ENCODE peak calls at places on chromosomes 3 and 15, in nine cellular contexts. One of them, this sample, is unnamed.
A peak's percentile ranks its signal among the peaks of the same experiment; 100 is the strongest.

GRCh38 chr3:72763751-72764440 is 84.3 kb downstream of the SHQ1 start:
- DNase-seq in tibial nerve: no peak
- DNase-seq in OCI-LY7: no peak
- DNase-seq in HCT116: no peak
- DNase-seq in upper lobe of right lung: peak; percentile 67
- DNase-seq in uterus: no peak
- DNase-seq in left lung: no peak
- DNase-seq in tibial artery: no peak
- DNase-seq in spleen: no peak
- DNase-seq in this sample: no peak

GRCh38 chr3:26630669-26631384 is 8.3 kb downstream of the LRRC3B start:
- DNase-seq in tibial nerve: no peak
- DNase-seq in OCI-LY7: no peak
- DNase-seq in HCT116: no peak
- DNase-seq in upper lobe of right lung: no peak
- DNase-seq in uterus: no peak
- DNase-seq in left lung: no peak
- DNase-seq in tibial artery: no peak
- DNase-seq in spleen: no peak
- DNase-seq in this sample: no peak

GRCh38 chr3:160564949-160565441 is 376 bp downstream of the KPNA4 start:
- DNase-seq in tibial nerve: no peak
- DNase-seq in OCI-LY7: peak; percentile 74
- DNase-seq in HCT116: peak; percentile 22
- DNase-seq in upper lobe of right lung: peak; percentile 89
- DNase-seq in uterus: no peak
- DNase-seq in left lung: peak; percentile 93
- DNase-seq in tibial artery: peak; percentile 73
- DNase-seq in spleen: peak; percentile 95
- DNase-seq in this sample: peak; percentile 67

GRCh38 chr3:45024601-45025262 is 1.4 kb upstream of the CLEC3B start:
- DNase-seq in tibial nerve: no peak
- DNase-seq in OCI-LY7: no peak
- DNase-seq in HCT116: no peak
- DNase-seq in upper lobe of right lung: no peak
- DNase-seq in uterus: no peak
- DNase-seq in left lung: no peak
- DNase-seq in tibial artery: no peak
- DNase-seq in spleen: no peak
- DNase-seq in this sample: no peak

GRCh38 chr3:149471991-149472390 is 2.5 kb upstream of the TM4SF4 start:
- DNase-seq in tibial nerve: no peak
- DNase-seq in OCI-LY7: no peak
- DNase-seq in HCT116: no peak
- DNase-seq in upper lobe of right lung: no peak
- DNase-seq in uterus: no peak
- DNase-seq in left lung: no peak
- DNase-seq in tibial artery: no peak
- DNase-seq in spleen: no peak
- DNase-seq in this sample: no peak

GRCh38 chr3:36969540-36970432 is 23.1 kb downstream of the EPM2AIP1 start:
- DNase-seq in tibial nerve: no peak
- DNase-seq in OCI-LY7: peak; percentile 79
- DNase-seq in HCT116: no peak
- DNase-seq in upper lobe of right lung: no peak
- DNase-seq in uterus: no peak
- DNase-seq in left lung: no peak
- DNase-seq in tibial artery: no peak
- DNase-seq in spleen: no peak
- DNase-seq in this sample: peak; percentile 81

GRCh38 chr3:141656771-141657170 is 81.3 kb upstream of the RNF7 start:
- DNase-seq in tibial nerve: no peak
- DNase-seq in OCI-LY7: no peak
- DNase-seq in HCT116: no peak
- DNase-seq in upper lobe of right lung: no peak
- DNase-seq in uterus: no peak
- DNase-seq in left lung: no peak
- DNase-seq in tibial artery: no peak
- DNase-seq in spleen: no peak
- DNase-seq in this sample: no peak

GRCh38 chr15:85607842-85608241 is 186.9 kb downstream of the KLHL25 start:
- DNase-seq in tibial nerve: no peak
- DNase-seq in OCI-LY7: no peak
- DNase-seq in HCT116: peak; percentile 24
- DNase-seq in upper lobe of right lung: no peak
- DNase-seq in uterus: peak; percentile 61
- DNase-seq in left lung: no peak
- DNase-seq in tibial artery: no peak
- DNase-seq in spleen: no peak
- DNase-seq in this sample: no peak

GRCh38 chr3:87358066-87358465 is 81.7 kb upstream of the POU1F1 start:
- DNase-seq in tibial nerve: no peak
- DNase-seq in OCI-LY7: no peak
- DNase-seq in HCT116: no peak
- DNase-seq in upper lobe of right lung: no peak
- DNase-seq in uterus: no peak
- DNase-seq in left lung: no peak
- DNase-seq in tibial artery: no peak
- DNase-seq in spleen: no peak
- DNase-seq in this sample: no peak

GRCh38 chr3:72129384-72130094 is 344.6 kb upstream of the PROK2 start:
- DNase-seq in tibial nerve: no peak
- DNase-seq in OCI-LY7: no peak
- DNase-seq in HCT116: no peak
- DNase-seq in upper lobe of right lung: no peak
- DNase-seq in uterus: no peak
- DNase-seq in left lung: no peak
- DNase-seq in tibial artery: no peak
- DNase-seq in spleen: no peak
- DNase-seq in this sample: no peak

GRCh38 chr15:34116620-34117019 is 14.7 kb downstream of the PGBD4 start:
- DNase-seq in tibial nerve: no peak
- DNase-seq in OCI-LY7: no peak
- DNase-seq in HCT116: no peak
- DNase-seq in upper lobe of right lung: no peak
- DNase-seq in uterus: no peak
- DNase-seq in left lung: no peak
- DNase-seq in tibial artery: no peak
- DNase-seq in spleen: no peak
- DNase-seq in this sample: no peak

GRCh38 chr15:87681054-87681453 is 575.5 kb downstream of the NTRK3 start:
- DNase-seq in tibial nerve: no peak
- DNase-seq in OCI-LY7: peak; percentile 20
- DNase-seq in HCT116: no peak
- DNase-seq in upper lobe of right lung: no peak
- DNase-seq in uterus: no peak
- DNase-seq in left lung: no peak
- DNase-seq in tibial artery: no peak
- DNase-seq in spleen: no peak
- DNase-seq in this sample: peak; percentile 9

GRCh38 chr15:27017168-27017809 is 46.3 kb downstream of the GABRG3 start:
- DNase-seq in tibial nerve: peak; percentile 30
- DNase-seq in OCI-LY7: peak; percentile 62
- DNase-seq in HCT116: no peak
- DNase-seq in upper lobe of right lung: no peak
- DNase-seq in uterus: no peak
- DNase-seq in left lung: no peak
- DNase-seq in tibial artery: no peak
- DNase-seq in spleen: no peak
- DNase-seq in this sample: peak; percentile 59

GRCh38 chr3:63193647-63194046 is 84.5 kb upstream of the SYNPR start:
- DNase-seq in tibial nerve: no peak
- DNase-seq in OCI-LY7: peak; percentile 61
- DNase-seq in HCT116: peak; percentile 3
- DNase-seq in upper lobe of right lung: no peak
- DNase-seq in uterus: no peak
- DNase-seq in left lung: no peak
- DNase-seq in tibial artery: no peak
- DNase-seq in spleen: no peak
- DNase-seq in this sample: no peak

GRCh38 chr15:70490148-70490837 is 273.1 kb downstream of the UACA start:
- DNase-seq in tibial nerve: no peak
- DNase-seq in OCI-LY7: no peak
- DNase-seq in HCT116: no peak
- DNase-seq in upper lobe of right lung: no peak
- DNase-seq in uterus: no peak
- DNase-seq in left lung: no peak
- DNase-seq in tibial artery: no peak
- DNase-seq in spleen: no peak
- DNase-seq in this sample: no peak
- H3K4me1 ChIP-seq in tibial nerve: peaks cover 26% of the 10 kb centered on the region
- H3K4me1 ChIP-seq in OCI-LY7: peaks cover 55% of the 10 kb centered on the region
- H3K4me1 ChIP-seq in HCT116: peaks cover 36% of the 10 kb centered on the region
- H3K4me1 ChIP-seq in upper lobe of right lung: peaks cover 32% of the 10 kb centered on the region
- H3K4me1 ChIP-seq in uterus: no peaks in the 10 kb centered on the region
- H3K4me1 ChIP-seq in left lung: peaks cover 82% of the 10 kb centered on the region
- H3K4me1 ChIP-seq in tibial artery: no peaks in the 10 kb centered on the region
- H3K4me1 ChIP-seq in spleen: peaks cover 78% of the 10 kb centered on the region
- H3K4me1 ChIP-seq in this sample: peaks cover 37% of the 10 kb centered on the region

GRCh38 chr3:111738238-111738637 is 120.8 kb upstream of the PHLDB2 start:
- DNase-seq in tibial nerve: no peak
- DNase-seq in OCI-LY7: no peak
- DNase-seq in HCT116: no peak
- DNase-seq in upper lobe of right lung: no peak
- DNase-seq in uterus: no peak
- DNase-seq in left lung: no peak
- DNase-seq in tibial artery: no peak
- DNase-seq in spleen: no peak
- DNase-seq in this sample: no peak
- H3K4me1 ChIP-seq in tibial nerve: peaks cover 29% of the 10 kb centered on the region
- H3K4me1 ChIP-seq in OCI-LY7: no peaks in the 10 kb centered on the region
- H3K4me1 ChIP-seq in HCT116: peaks cover 59% of the 10 kb centered on the region
- H3K4me1 ChIP-seq in upper lobe of right lung: no peaks in the 10 kb centered on the region
- H3K4me1 ChIP-seq in uterus: no peaks in the 10 kb centered on the region
- H3K4me1 ChIP-seq in left lung: no peaks in the 10 kb centered on the region
- H3K4me1 ChIP-seq in tibial artery: peaks cover 25% of the 10 kb centered on the region
- H3K4me1 ChIP-seq in spleen: no peaks in the 10 kb centered on the region
- H3K4me1 ChIP-seq in this sample: no peaks in the 10 kb centered on the region

GRCh38 chr3:62153231-62153630 is 220.1 kb downstream of the FEZF2 start:
- DNase-seq in tibial nerve: no peak
- DNase-seq in OCI-LY7: no peak
- DNase-seq in HCT116: no peak
- DNase-seq in upper lobe of right lung: no peak
- DNase-seq in uterus: no peak
- DNase-seq in left lung: no peak
- DNase-seq in tibial artery: no peak
- DNase-seq in spleen: no peak
- DNase-seq in this sample: no peak
- H3K4me1 ChIP-seq in tibial nerve: no peaks in the 10 kb centered on the region
- H3K4me1 ChIP-seq in OCI-LY7: no peaks in the 10 kb centered on the region
- H3K4me1 ChIP-seq in HCT116: no peaks in the 10 kb centered on the region
- H3K4me1 ChIP-seq in upper lobe of right lung: peaks cover 3% of the 10 kb centered on the region
- H3K4me1 ChIP-seq in uterus: no peaks in the 10 kb centered on the region
- H3K4me1 ChIP-seq in left lung: no peaks in the 10 kb centered on the region
- H3K4me1 ChIP-seq in tibial artery: peaks cover 30% of the 10 kb centered on the region
- H3K4me1 ChIP-seq in spleen: no peaks in the 10 kb centered on the region
- H3K4me1 ChIP-seq in this sample: no peaks in the 10 kb centered on the region

GRCh38 chr3:19940643-19941042 is 6.3 kb upstream of the RAB5A start:
- DNase-seq in tibial nerve: no peak
- DNase-seq in OCI-LY7: no peak
- DNase-seq in HCT116: no peak
- DNase-seq in upper lobe of right lung: no peak
- DNase-seq in uterus: no peak
- DNase-seq in left lung: no peak
- DNase-seq in tibial artery: no peak
- DNase-seq in spleen: no peak
- DNase-seq in this sample: no peak
- H3K4me1 ChIP-seq in tibial nerve: no peaks in the 10 kb centered on the region
- H3K4me1 ChIP-seq in OCI-LY7: no peaks in the 10 kb centered on the region
- H3K4me1 ChIP-seq in HCT116: no peaks in the 10 kb centered on the region
- H3K4me1 ChIP-seq in upper lobe of right lung: peaks cover 1% of the 10 kb centered on the region
- H3K4me1 ChIP-seq in uterus: no peaks in the 10 kb centered on the region
- H3K4me1 ChIP-seq in left lung: no peaks in the 10 kb centered on the region
- H3K4me1 ChIP-seq in tibial artery: no peaks in the 10 kb centered on the region
- H3K4me1 ChIP-seq in spleen: peaks cover 2% of the 10 kb centered on the region
- H3K4me1 ChIP-seq in this sample: peaks cover 4% of the 10 kb centered on the region

DNA sequence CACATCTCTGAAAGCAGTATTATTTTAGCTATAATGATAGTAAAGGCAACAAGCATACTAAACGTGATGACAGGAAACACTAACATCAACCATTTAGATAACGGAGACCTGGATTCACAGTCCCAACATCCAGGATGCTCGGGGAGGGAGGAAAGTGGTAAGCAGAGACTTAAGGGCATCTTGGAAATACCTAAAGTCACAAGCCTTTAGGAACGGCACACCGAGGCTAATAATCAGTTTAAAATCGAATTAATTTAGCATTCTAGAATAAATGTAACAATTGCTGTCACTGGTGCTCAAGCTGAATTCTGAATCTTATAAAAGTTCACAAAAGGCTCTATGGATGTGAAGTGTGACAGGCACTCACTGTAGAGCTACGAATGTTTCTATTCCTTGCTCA is 1.3 kb downstream of the CD47 start:
- DNase-seq in tibial nerve: no peak
- DNase-seq in OCI-LY7: peak; percentile 14
- DNase-seq in HCT116: no peak
- DNase-seq in upper lobe of right lung: no peak
- DNase-seq in uterus: no peak
- DNase-seq in left lung: no peak
- DNase-seq in tibial artery: no peak
- DNase-seq in spleen: no peak
- DNase-seq in this sample: peak; percentile 10
- H3K4me1 ChIP-seq in tibial nerve: no peaks in the 10 kb centered on the region
- H3K4me1 ChIP-seq in OCI-LY7: peaks cover 46% of the 10 kb centered on the region
- H3K4me1 ChIP-seq in HCT116: no peaks in the 10 kb centered on the region
- H3K4me1 ChIP-seq in upper lobe of right lung: peaks cover 25% of the 10 kb centered on the region
- H3K4me1 ChIP-seq in uterus: no peaks in the 10 kb centered on the region
- H3K4me1 ChIP-seq in left lung: peaks cover 59% of the 10 kb centered on the region
- H3K4me1 ChIP-seq in tibial artery: no peaks in the 10 kb centered on the region
- H3K4me1 ChIP-seq in spleen: peaks cover 63% of the 10 kb centered on the region
- H3K4me1 ChIP-seq in this sample: peaks cover 64% of the 10 kb centered on the region

DNA sequence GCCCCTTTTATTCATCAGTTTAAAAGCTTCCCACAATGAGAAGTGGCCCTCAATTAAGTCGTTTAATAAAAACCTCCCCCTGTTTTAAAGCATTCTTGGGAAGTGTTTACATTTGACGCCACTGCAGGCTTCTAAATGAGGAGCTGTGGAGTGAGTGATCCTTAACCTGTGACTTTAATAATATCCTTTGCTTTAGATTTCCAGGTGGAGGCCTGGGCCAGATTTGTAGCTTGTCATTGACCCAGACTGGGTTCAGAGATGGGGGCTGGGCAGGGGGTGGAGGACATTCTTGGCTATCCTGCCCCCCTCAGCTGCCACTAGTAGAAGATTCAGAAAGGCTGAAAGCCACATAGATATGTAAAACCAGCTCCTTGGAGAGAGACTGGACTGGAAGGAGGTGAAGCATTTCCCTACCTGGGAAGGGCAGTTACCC is 11.4 kb downstream of the CGNL1 start:
- DNase-seq in tibial nerve: no peak
- DNase-seq in OCI-LY7: no peak
- DNase-seq in HCT116: no peak
- DNase-seq in upper lobe of right lung: no peak
- DNase-seq in uterus: no peak
- DNase-seq in left lung: no peak
- DNase-seq in tibial artery: no peak
- DNase-seq in spleen: no peak
- DNase-seq in this sample: no peak
- H3K4me1 ChIP-seq in tibial nerve: no peaks in the 10 kb centered on the region
- H3K4me1 ChIP-seq in OCI-LY7: no peaks in the 10 kb centered on the region
- H3K4me1 ChIP-seq in HCT116: no peaks in the 10 kb centered on the region
- H3K4me1 ChIP-seq in upper lobe of right lung: peaks cover 6% of the 10 kb centered on the region
- H3K4me1 ChIP-seq in uterus: peaks cover 9% of the 10 kb centered on the region
- H3K4me1 ChIP-seq in left lung: peaks cover 21% of the 10 kb centered on the region
- H3K4me1 ChIP-seq in tibial artery: no peaks in the 10 kb centered on the region
- H3K4me1 ChIP-seq in spleen: no peaks in the 10 kb centered on the region
- H3K4me1 ChIP-seq in this sample: no peaks in the 10 kb centered on the region

GRCh38 chr3:13017361-13018038 is 55.7 kb downstream of the IQSEC1 start:
- DNase-seq in tibial nerve: no peak
- DNase-seq in OCI-LY7: no peak
- DNase-seq in HCT116: no peak
- DNase-seq in upper lobe of right lung: no peak
- DNase-seq in uterus: no peak
- DNase-seq in left lung: no peak
- DNase-seq in tibial artery: no peak
- DNase-seq in spleen: peak; percentile 76
- DNase-seq in this sample: no peak
- H3K4me1 ChIP-seq in tibial nerve: peaks cover 33% of the 10 kb centered on the region
- H3K4me1 ChIP-seq in OCI-LY7: peaks cover 99% of the 10 kb centered on the region
- H3K4me1 ChIP-seq in HCT116: peaks cover 4% of the 10 kb centered on the region
- H3K4me1 ChIP-seq in upper lobe of right lung: peaks cover 37% of the 10 kb centered on the region
- H3K4me1 ChIP-seq in uterus: peaks cover 9% of the 10 kb centered on the region
- H3K4me1 ChIP-seq in left lung: peaks cover 73% of the 10 kb centered on the region
- H3K4me1 ChIP-seq in tibial artery: peaks cover 42% of the 10 kb centered on the region
- H3K4me1 ChIP-seq in spleen: peaks cover 80% of the 10 kb centered on the region
- H3K4me1 ChIP-seq in this sample: peaks cover 68% of the 10 kb centered on the region

This sample was measured in DND-41.